ENCODE peak calls at places on chromosome 1, in four cellular contexts. O is lower lobe of right lung, A is WERI-Rb-1, Y is transverse colon. N is an unnamed sample. For H3K27me3 and H3K36me3, the result is how much of the 10 kb centered on the place peaks cover.

GRCh38 chr1:117585086-117585485 is 20.8 kb upstream of the TENT5C start:
- DNase-seq in O (no peak), A (peak), Y (no peak), N (no peak)

GRCh38 chr1:40310983-40311642 is 6.0 kb downstream of the COL9A2 start:
- DNase-seq in O (no peak), A (no peak), Y (no peak), N (peak)

GRCh38 chr1:174726167-174726879 is 273.4 kb upstream of the CACYBP start:
- DNase-seq in O (no peak), A (no peak), Y (no peak), N (no peak)

GRCh38 chr1:208988811-208989222 is 594.7 kb upstream of the CAMK1G start:
- DNase-seq in O (no peak), A (no peak), Y (peak), N (no peak)

GRCh38 chr1:61498342-61498741 is 226.6 kb downstream of the TM2D1 start:
- DNase-seq in O (no peak), A (no peak), Y (no peak), N (no peak)

GRCh38 chr1:77378723-77379533 is 97.1 kb downstream of the AK5 start:
- DNase-seq in O (no peak), A (peak), Y (no peak), N (no peak)

GRCh38 chr1:201360486-201360885 is 17.0 kb downstream of the TNNT2 start:
- DNase-seq in O (peak), A (no peak), Y (no peak), N (no peak)

GRCh38 chr1:40625076-40625475 is 40.4 kb downstream of the RIMS3 start:
- DNase-seq in O (no peak), A (peak), Y (peak), N (peak)

GRCh38 chr1:16155537-16156410 is at the start of gene EPHA2:
- DNase-seq in O (peak), A (peak), Y (peak), N (peak)

GRCh38 chr1:175822575-175822974 is 79.2 kb upstream of the TNR start:
- DNase-seq in O (no peak), A (no peak), Y (no peak), N (no peak)

GRCh38 chr1:244865820-244866219 is 1.5 kb upstream of the HNRNPU start:
- DNase-seq in O (no peak), A (no peak), Y (no peak), N (no peak)
- H3K4me3 ChIP-seq in O (peak), A (peak), Y (no peak), N (no peak)

DNA sequence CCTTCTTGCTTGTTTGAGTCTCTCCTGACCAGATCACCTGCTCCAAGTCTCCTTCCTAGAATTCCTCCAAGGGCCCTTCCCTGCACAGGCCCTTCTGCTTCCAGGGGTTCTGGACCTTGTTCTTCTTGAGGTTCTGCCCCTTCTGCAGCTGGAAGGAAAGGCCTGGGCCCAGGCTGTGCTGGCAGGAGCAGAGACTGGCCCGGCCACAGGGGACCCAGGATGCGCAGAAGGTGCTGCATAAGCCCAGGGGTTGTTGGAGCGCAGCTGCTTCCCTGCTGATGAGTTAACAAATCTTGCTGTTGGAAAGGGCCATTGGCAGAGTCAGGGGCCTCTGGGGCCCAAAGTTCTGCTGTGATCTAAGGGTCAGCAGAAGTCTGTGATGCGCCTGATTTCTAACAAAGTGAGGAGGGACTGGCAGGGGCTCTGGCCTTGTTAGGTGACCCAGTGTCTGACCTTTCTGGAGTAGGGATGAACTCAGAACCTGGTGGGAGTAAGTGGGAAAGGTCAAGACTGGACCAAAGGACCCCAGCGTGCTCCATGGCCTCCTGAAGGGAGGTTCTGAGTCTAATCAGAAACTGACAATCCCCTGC is 509.8 kb downstream of the PTPRU start:
- DNase-seq in O (no peak), A (peak), Y (no peak), N (no peak)
- H3K27me3 ChIP-seq in O (under half), A (under half), Y (under half), N (under half)

GRCh38 chr1:56776581-56776980 is 42.6 kb downstream of the FYB2 start:
- DNase-seq in O (no peak), A (no peak), Y (no peak), N (no peak)

GRCh38 chr1:56780128-56780750 is 39.0 kb downstream of the FYB2 start:
- DNase-seq in O (no peak), A (no peak), Y (no peak), N (no peak)

GRCh38 chr1:56777972-56778371 is 41.2 kb downstream of the FYB2 start:
- DNase-seq in O (no peak), A (no peak), Y (no peak), N (no peak)

DNA sequence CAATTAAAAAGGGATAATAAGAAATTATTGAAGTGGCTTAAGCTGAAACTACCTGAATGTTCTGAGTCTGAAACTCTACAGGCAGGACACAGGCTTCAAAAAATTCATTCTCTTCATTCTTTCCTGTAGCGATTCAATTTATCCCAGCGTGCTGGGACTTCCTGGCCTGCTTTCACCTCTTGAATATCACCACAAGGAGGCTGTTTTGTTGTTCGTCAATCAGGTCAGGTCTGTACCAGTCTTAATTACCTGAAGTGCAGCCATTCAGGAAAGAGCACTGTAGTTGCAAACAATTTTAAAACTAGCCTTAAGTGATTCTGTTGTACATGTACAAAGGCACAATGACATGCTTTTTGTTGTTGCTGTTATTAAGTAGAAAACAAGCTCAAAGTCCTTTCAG is 38.4 kb downstream of the FYB2 start:
- DNase-seq in O (no peak), A (no peak), Y (no peak), N (peak)
- H3K36me3 ChIP-seq in O (under half), A (under half), Y (under half), N (under half)

DNA sequence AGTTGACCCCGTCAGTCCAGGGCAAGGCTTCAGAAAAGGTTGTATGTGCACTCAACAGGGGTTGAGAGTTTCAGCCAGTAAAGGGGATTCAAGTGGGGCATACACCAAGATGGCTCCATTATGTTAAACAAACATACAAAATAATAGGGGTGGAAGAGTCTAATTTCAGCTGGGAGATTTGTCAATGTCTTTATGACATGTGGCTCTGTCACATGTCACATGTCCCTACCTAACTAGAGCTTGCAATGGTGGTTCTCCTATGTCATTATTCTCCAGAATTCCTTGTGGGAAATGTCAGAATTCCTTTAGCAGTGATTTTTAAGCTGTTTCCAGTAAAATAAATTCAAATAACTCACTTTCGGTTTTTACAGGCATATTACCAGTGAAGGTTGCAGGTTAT is 392.0 kb upstream of the ADGRL4 start:
- DNase-seq in O (no peak), A (no peak), Y (no peak), N (no peak)
- H3K4me3 ChIP-seq in O (no peak), A (no peak), Y (no peak), N (no peak)

DNA sequence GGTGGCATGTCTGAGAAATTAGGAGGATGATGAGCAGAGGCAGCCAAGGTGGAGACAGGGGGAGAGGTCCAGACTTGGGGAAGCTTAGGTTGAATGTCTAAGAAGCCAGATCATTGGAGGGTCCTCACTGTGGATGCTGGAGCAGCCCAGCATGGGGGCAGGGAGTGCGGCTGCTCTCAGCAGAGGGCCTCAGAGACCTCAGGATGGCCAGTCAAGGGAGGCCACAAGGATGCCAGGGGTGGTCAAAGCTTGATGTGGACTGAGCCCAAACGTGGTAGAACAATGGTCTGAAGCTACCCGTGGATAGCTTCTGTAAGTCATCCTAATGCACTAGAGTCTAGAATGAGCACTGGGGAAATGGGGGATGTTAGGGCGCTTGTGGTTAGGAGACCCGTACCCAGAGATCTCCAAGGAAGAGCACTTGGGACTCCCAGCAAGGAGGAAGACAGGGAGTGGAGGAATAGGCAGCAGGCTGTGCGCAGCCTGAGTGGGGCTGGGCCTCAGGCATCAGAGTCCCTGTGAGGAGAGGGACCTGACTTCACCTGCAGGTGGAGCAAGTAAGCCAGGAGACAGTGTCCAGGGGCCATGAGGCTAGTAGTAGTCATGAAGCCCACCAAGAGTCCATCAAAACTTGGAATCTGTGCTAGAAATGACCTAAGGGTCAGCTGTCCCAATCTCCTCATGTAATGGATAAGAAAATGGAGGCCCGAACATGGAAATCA is 4.3 kb upstream of the S100A9 start:
- DNase-seq in O (no peak), A (peak), Y (no peak), N (peak)
- H3K27me3 ChIP-seq in O (under half), A (half or more), Y (under half), N (under half)

DNA sequence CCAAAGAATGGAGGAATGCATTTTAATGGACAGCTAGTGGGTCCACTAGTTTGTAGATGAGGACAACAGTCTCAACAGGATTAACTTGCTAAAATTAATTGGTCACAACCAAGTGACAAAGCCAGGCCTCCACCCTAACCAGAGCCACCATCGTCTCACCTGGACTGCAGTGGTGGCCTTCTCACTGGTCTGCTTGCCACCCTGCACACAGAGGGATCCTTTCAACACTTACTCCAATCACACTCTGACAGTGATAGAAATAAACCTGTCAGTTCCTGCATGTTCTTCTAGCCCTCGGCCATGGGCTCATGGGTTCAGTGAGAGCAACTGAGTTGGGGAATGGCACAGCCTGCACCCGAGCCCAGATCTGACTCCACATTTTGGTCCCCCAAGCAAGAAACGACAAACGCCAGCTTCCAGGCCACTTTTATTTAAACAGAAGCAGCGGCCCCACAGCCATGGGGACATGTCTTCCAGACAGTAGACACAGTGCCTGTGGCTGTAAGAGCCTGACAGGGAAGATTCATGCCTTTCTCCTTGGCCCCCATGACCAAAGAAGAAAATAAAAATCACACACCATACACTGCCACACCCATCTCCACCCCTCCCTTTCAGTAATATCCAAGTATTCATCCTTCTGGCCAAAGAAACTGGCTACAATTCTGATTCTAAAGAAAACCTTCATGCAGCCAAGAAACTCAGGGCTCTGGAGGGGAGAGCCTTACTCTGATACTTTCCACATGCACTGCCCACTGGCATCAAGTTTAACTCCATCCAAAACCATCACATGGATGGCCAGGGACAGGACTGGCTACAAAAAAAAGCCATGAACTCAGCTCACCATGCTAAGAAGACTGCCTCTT is 37.5 kb downstream of the DHCR24 start:
- DNase-seq in O (no peak), A (no peak), Y (no peak), N (no peak)
- H3K36me3 ChIP-seq in O (half or more), A (under half), Y (under half), N (under half)

N was measured in H7.